ENCODE peak calls at places on chromosomes 12 and 14, in six cellular contexts. M is NCI-H748 treated with DMSO at 0.1 percent for 48 hours; T is stimulated activated CD4-positive, alpha-beta T cell treated with anti-CD3 and anti-CD28 coated beads, Interleukin-2, amount 100 ng/mL, for 48 hours; O is transverse colon; Q is GM12891; X is AML-193. Z is an unnamed sample.

GRCh38 chr12:47307680-47308399 is 228.1 kb upstream of the AMIGO2 start:
- DNase-seq in M (peak), T (peak), O (peak), Q (no peak), X (peak), Z (peak)

GRCh38 chr12:83389237-83389996 is 702.7 kb downstream of the TMTC2 start:
- DNase-seq in M (no peak), T (no peak), O (peak), Q (no peak), X (no peak), Z (no peak)

GRCh38 chr12:103334447-103334846 is 161.3 kb downstream of the C12orf42 start:
- DNase-seq in M (no peak), T (no peak), O (no peak), Q (no peak), X (no peak), Z (no peak)

GRCh38 chr14:35347323-35348043 is 55.3 kb downstream of the PSMA6 start:
- DNase-seq in M (peak), T (no peak), O (peak), Q (no peak), X (no peak), Z (no peak)

GRCh38 chr12:55706840-55707671 is 648 bp downstream of the ITGA7 start:
- DNase-seq in M (no peak), T (no peak), O (no peak), Q (no peak), X (peak), Z (no peak)

GRCh38 chr12:50922820-50923219 is 29.5 kb upstream of the HIGD1C start:
- DNase-seq in M (no peak), T (no peak), O (no peak), Q (no peak), X (no peak), Z (no peak)

GRCh38 chr12:106840217-106840616 is 65.7 kb downstream of the RIC8B start:
- DNase-seq in M (peak), T (no peak), O (no peak), Q (no peak), X (no peak), Z (no peak)

GRCh38 chr12:111823891-111824290 is 18.1 kb upstream of the MAPKAPK5 start:
- DNase-seq in M (no peak), T (no peak), O (peak), Q (no peak), X (no peak), Z (no peak)

GRCh38 chr14:72699852-72700257 is 194.0 kb downstream of the DPF3 start:
- DNase-seq in M (no peak), T (no peak), O (no peak), Q (no peak), X (peak), Z (no peak)

GRCh38 chr14:104438166-104438887 is 141.2 kb upstream of the C14orf180 start:
- DNase-seq in M (no peak), T (no peak), O (peak), Q (no peak), X (no peak), Z (no peak)

GRCh38 chr12:12717586-12718381 is 616 bp downstream of the CDKN1B start:
- DNase-seq in M (no peak), T (peak), O (peak), Q (no peak), X (peak), Z (peak)

GRCh38 chr12:56160160-56160763 is 2.1 kb downstream of the MYL6 start:
- DNase-seq in M (no peak), T (peak), O (peak), Q (no peak), X (no peak), Z (peak)

GRCh38 chr12:3170423-3171194 is 93.4 kb downstream of the TSPAN9 start:
- DNase-seq in M (no peak), T (no peak), O (no peak), Q (no peak), X (no peak), Z (no peak)

GRCh38 chr14:101460986-101461750 is 100.1 kb upstream of the DIO3 start:
- DNase-seq in M (no peak), T (no peak), O (no peak), Q (no peak), X (no peak), Z (no peak)

GRCh38 chr14:56794088-56794556 is 16.2 kb downstream of the OTX2 start:
- DNase-seq in M (no peak), T (no peak), O (no peak), Q (no peak), X (no peak), Z (no peak)

Z was measured in stimulated activated naive CD4-positive, alpha-beta T cell.